ENCODE peak calls at places on chromosomes 13 and 19, in ten cellular contexts. B is NCI-H2029, R is type B pancreatic cell, Y is NCI-H1417, K is T-helper 1 cell, E is fibroblast of the conjunctiva, U is HT1080, F is GOT3, V is iPS-NIHi11, S is cardiac muscle cell. C is an unnamed sample.

GRCh38 chr19:55700813-55701212 is 25.8 kb downstream of the EPN1 start:
- DNase-seq in F (no peak), V (no peak), E (no peak), Y (no peak), S (no peak), K (no peak), R (no peak), U (no peak), B (no peak), C (no peak)

GRCh38 chr13:33649212-33649917 is 168.6 kb upstream of the RFC3 start:
- DNase-seq in S (no peak), U (no peak), V (no peak), Y (peak; percentile 26), F (no peak), R (no peak), B (peak; percentile 57), E (no peak), K (no peak), C (no peak)

GRCh38 chr19:12237143-12237839 is 57.4 kb downstream of the ZNF44 start:
- DNase-seq in B (no peak), S (no peak), E (no peak), V (peak; percentile 19), F (no peak), R (no peak), U (no peak), K (no peak), Y (no peak), C (no peak)

GRCh38 chr19:495440-496332 is 600 bp upstream of the MADCAM1 start:
- DNase-seq in E (no peak), U (peak; percentile 40), B (no peak), Y (peak; percentile 46), V (peak; percentile 78), S (peak; percentile 49), F (no peak), K (no peak), R (peak; percentile 77), C (no peak)

GRCh38 chr19:8880864-8881488 is 48.8 kb downstream of the MBD3L1 start:
- DNase-seq in F (no peak), Y (no peak), S (no peak), B (no peak), U (no peak), E (no peak), V (no peak), K (no peak), R (no peak), C (no peak)

GRCh38 chr13:42084722-42085121 is 36.3 kb downstream of the DGKH start:
- DNase-seq in Y (no peak), V (no peak), K (no peak), E (no peak), F (no peak), U (no peak), B (no peak), R (no peak), S (no peak), C (no peak)

GRCh38 chr19:10553943-10554381 is 10.3 kb downstream of the ATG4D start:
- DNase-seq in E (no peak), F (no peak), Y (no peak), R (no peak), S (no peak), K (no peak), U (no peak), B (no peak), V (no peak), C (no peak)

GRCh38 chr19:5563941-5564612 is 3.7 kb downstream of the TINCR start:
- DNase-seq in Y (peak; percentile 30), K (no peak), R (no peak), E (no peak), V (no peak), B (no peak), U (no peak), F (no peak), S (no peak), C (no peak)

GRCh38 chr13:23391752-23392151 is 41.8 kb downstream of the SACS start:
- DNase-seq in S (no peak), U (peak; percentile 43), K (no peak), E (no peak), Y (no peak), F (no peak), V (no peak), R (no peak), B (no peak), C (no peak)

GRCh38 chr13:87123987-87124784 is 547.0 kb upstream of the SLITRK5 start:
- DNase-seq in K (no peak), V (peak; percentile 53), E (peak; percentile 79), R (no peak), B (no peak), U (peak; percentile 99), F (no peak), Y (peak; percentile 9), S (peak; percentile 95), C (peak; percentile 99)

GRCh38 chr13:98571955-98572662 is 4.8 kb downstream of the STK24 start:
- DNase-seq in E (peak; percentile 64), K (no peak), Y (peak; percentile 74), V (no peak), U (peak; percentile 43), R (no peak), S (no peak), B (peak; percentile 39), F (no peak), C (peak; percentile 80)

GRCh38 chr19:4057913-4058695 is 8.6 kb downstream of the ZBTB7A start:
- DNase-seq in S (peak; percentile 89), K (no peak), Y (no peak), F (no peak), E (peak; percentile 78), R (no peak), V (no peak), B (no peak), U (peak; percentile 68), C (peak; percentile 72)

GRCh38 chr13:98112456-98112855 is 30.4 kb upstream of the FARP1 start:
- DNase-seq in E (no peak), U (no peak), K (no peak), V (no peak), B (no peak), S (no peak), Y (no peak), F (no peak), R (no peak), C (no peak)

GRCh38 chr13:97223711-97224461 is 1.8 kb downstream of the MBNL2 start:
- DNase-seq in E (peak; percentile 92), B (no peak), R (no peak), Y (peak; percentile 68), U (peak; percentile 83), V (peak; percentile 26), S (peak; percentile 95), F (no peak), K (no peak), C (peak; percentile 73)

GRCh38 chr19:11494634-11495285 is 10.9 kb downstream of the ZNF653 start:
- DNase-seq in S (no peak), F (no peak), K (no peak), Y (no peak), E (no peak), B (no peak), U (no peak), V (no peak), R (no peak), C (no peak)

GRCh38 chr19:2552859-2553258 is 76.9 kb downstream of the GADD45B start:
- DNase-seq in U (peak; percentile 19), V (no peak), Y (no peak), K (no peak), S (no peak), B (no peak), F (no peak), R (no peak), E (no peak), C (no peak)

GRCh38 chr13:78182813-78183212 is 264.2 kb upstream of the EDNRB start:
- DNase-seq in Y (no peak), E (no peak), S (no peak), B (no peak), R (no peak), V (no peak), U (no peak), F (no peak), K (no peak), C (no peak)

GRCh38 chr13:112928958-112929777 is 39.8 kb upstream of the MCF2L start:
- DNase-seq in E (no peak), K (no peak), F (no peak), Y (peak; percentile 80), V (no peak), S (peak; percentile 61), B (no peak), U (no peak), R (no peak), C (no peak)

GRCh38 chr13:113166266-113166665 is 7.8 kb downstream of the PROZ start:
- DNase-seq in S (no peak), R (no peak), E (no peak), Y (no peak), V (no peak), U (no peak), B (no peak), K (no peak), F (no peak), C (no peak)